ENCODE peak calls at places on chromosomes 5 and 9, in five cellular contexts. D is tibial nerve, K is NCI-H510A, L is AG04450, J is HepG2. A is an unnamed sample.

GRCh38 chr5:73454379-73455036 is 5.9 kb upstream of the FOXD1 start:
- DNase-seq in L (no peak), J (peak), K (peak), D (no peak), A (no peak)

GRCh38 chr9:86891091-86891490 is 56.2 kb downstream of the GAS1 start:
- DNase-seq in D (no peak), K (no peak), L (no peak), J (no peak), A (no peak)

GRCh38 chr9:131395745-131396479 is 2.0 kb downstream of the PRRC2B start:
- DNase-seq in D (no peak), J (no peak), K (no peak), L (no peak), A (no peak)

GRCh38 chr5:37717613-37718431 is 122.0 kb downstream of the GDNF start:
- DNase-seq in J (peak), D (no peak), L (peak), K (peak), A (peak)

GRCh38 chr5:36273809-36274526 is 27.7 kb downstream of the RANBP3L start:
- DNase-seq in D (no peak), K (no peak), J (no peak), L (no peak), A (no peak)

GRCh38 chr5:40046792-40047191 is 622.0 kb upstream of the DAB2 start:
- DNase-seq in L (no peak), K (no peak), D (no peak), J (no peak), A (no peak)

GRCh38 chr9:21381752-21382339 is 3.4 kb downstream of the IFNA2 start:
- DNase-seq in K (no peak), J (peak), D (no peak), L (no peak), A (no peak)

GRCh38 chr9:4382722-4383317 is 83.0 kb upstream of the GLIS3 start:
- DNase-seq in J (no peak), L (no peak), K (no peak), D (no peak), A (no peak)

GRCh38 chr5:14009575-14009974 is 65.1 kb upstream of the DNAH5 start:
- DNase-seq in L (no peak), K (peak), D (no peak), J (no peak), A (no peak)

GRCh38 chr5:56941981-56942380 is 9.9 kb downstream of the MIER3 start:
- DNase-seq in J (no peak), D (no peak), L (peak), K (no peak), A (no peak)

GRCh38 chr9:81231011-81231410 is 458.3 kb downstream of the TLE1 start:
- DNase-seq in K (no peak), J (no peak), L (no peak), D (no peak), A (no peak)

GRCh38 chr5:143086851-143087637 is 316.4 kb downstream of the NR3C1 start:
- DNase-seq in D (no peak), L (no peak), J (peak), K (no peak), A (no peak)

GRCh38 chr5:150289551-150290390 is at the start of gene CAMK2A:
- DNase-seq in L (no peak), D (no peak), K (peak), J (no peak), A (no peak)

GRCh38 chr9:35615981-35616680 is 2.1 kb downstream of the CD72 start:
- DNase-seq in J (no peak), K (no peak), L (no peak), D (no peak), A (no peak)

GRCh38 chr9:132647355-132647754 is 22.4 kb downstream of the DDX31 start:
- DNase-seq in L (peak), J (no peak), K (no peak), D (no peak), A (peak)

GRCh38 chr5:137016783-137017324 is 482.3 kb downstream of the SPOCK1 start:
- DNase-seq in L (no peak), D (no peak), J (no peak), K (no peak), A (no peak)

GRCh38 chr5:159104759-159105317 is 5.1 kb upstream of the EBF1 start:
- DNase-seq in D (no peak), K (no peak), L (no peak), J (no peak), A (no peak)

GRCh38 chr9:26260238-26260637 is 582.0 kb upstream of the TUSC1 start:
- DNase-seq in J (no peak), K (no peak), D (no peak), L (no peak), A (no peak)

GRCh38 chr9:134325813-134326753 is at the start of gene RXRA:
- DNase-seq in D (peak), L (peak), J (peak), K (peak), A (no peak)

GRCh38 chr9:75918909-75919308 is 28.4 kb downstream of the PCSK5 start:
- DNase-seq in D (no peak), K (no peak), J (no peak), L (no peak), A (no peak)

GRCh38 chr5:56501949-56502557 is 268.9 kb upstream of the ANKRD55 start:
- DNase-seq in J (no peak), L (no peak), K (no peak), D (no peak), A (no peak)

GRCh38 chr5:34041247-34041972 is 1.6 kb downstream of the C1QTNF3 start:
- DNase-seq in J (no peak), L (no peak), K (no peak), D (no peak), A (no peak)

GRCh38 chr9:77291714-77292113 is 114.4 kb downstream of the VPS13A start:
- DNase-seq in J (peak), K (no peak), L (no peak), D (no peak), A (no peak)

GRCh38 chr5:41445937-41446563 is 64.4 kb downstream of the PLCXD3 start:
- DNase-seq in K (no peak), D (no peak), L (no peak), J (no peak), A (no peak)

GRCh38 chr5:76715734-76716455 is at the start of gene F2R:
- DNase-seq in J (peak), L (no peak), K (no peak), D (no peak), A (no peak)

GRCh38 chr9:89926691-89927220 is 321.9 kb downstream of the GADD45G start:
- DNase-seq in L (no peak), K (no peak), D (no peak), J (no peak), A (no peak)

GRCh38 chr9:5884191-5884590 is 6.5 kb upstream of the MLANA start:
- DNase-seq in J (no peak), D (no peak), L (no peak), K (no peak), A (no peak)

GRCh38 chr5:4000960-4001359 is 405.3 kb downstream of the IRX1 start:
- DNase-seq in L (no peak), K (no peak), D (no peak), J (no peak), A (no peak)

GRCh38 chr5:143782588-143783386 is 29.2 kb upstream of the HMHB1 start:
- DNase-seq in D (no peak), K (no peak), L (no peak), J (no peak), A (no peak)

GRCh38 chr5:170278611-170279500 is 18.7 kb downstream of the LCP2 start:
- DNase-seq in D (no peak), K (no peak), J (no peak), L (no peak), A (no peak)

GRCh38 chr9:113511856-113512761 is 48.6 kb downstream of the RGS3 start:
- DNase-seq in L (no peak), D (no peak), K (no peak), J (no peak), A (no peak)

GRCh38 chr5:164346785-164347630 is 841.6 kb downstream of the MAT2B start:
- DNase-seq in L (no peak), K (no peak), J (no peak), D (no peak), A (no peak)

GRCh38 chr9:21395778-21396717 is 10.8 kb upstream of the IFNA2 start:
- DNase-seq in K (no peak), L (no peak), D (no peak), J (peak), A (no peak)

GRCh38 chr9:128724744-128725211 is 851 bp upstream of the ZDHHC12 start:
- DNase-seq in K (peak), D (peak), J (peak), L (peak), A (no peak)

GRCh38 chr5:9932770-9933169 is 302.6 kb upstream of the TAS2R1 start:
- DNase-seq in L (peak), D (no peak), J (no peak), K (no peak), A (no peak)

GRCh38 chr5:141841376-141841775 is 36.8 kb downstream of the PCDH1 start:
- DNase-seq in J (no peak), L (no peak), D (no peak), K (no peak), A (no peak)

GRCh38 chr5:146965781-146966659 is 87.5 kb upstream of the PPP2R2B start:
- DNase-seq in J (peak), D (peak), K (peak), L (peak), A (peak)

A was measured in brain pericyte.